ENCODE peak calls at places on chromosomes 5 and 9, in ten cellular contexts. S, A, X, H, U, J, O, W, F and C are unnamed samples.
A peak's percentile ranks its signal among the peaks of the same experiment; 100 is the strongest.

GRCh38 chr5:146796144-146796543 is 82.4 kb downstream of the PPP2R2B start:
- DNase-seq in S (no peak), A (no peak), X (no peak), H (no peak), U (no peak), J (no peak), O (no peak), W (no peak), F (no peak), C (no peak)

GRCh38 chr5:141866111-141866510 is 12.1 kb downstream of the PCDH1 start:
- DNase-seq in S (peak; percentile 64), A (peak; percentile 95), X (no peak), H (no peak), U (peak; percentile 96), J (no peak), O (peak; percentile 59), W (no peak), F (no peak), C (no peak)

GRCh38 chr5:126884269-126884819 is 107.4 kb downstream of the LMNB1 start:
- DNase-seq in S (no peak), A (no peak), X (peak; percentile 96), H (peak; percentile 89), U (no peak), J (no peak), O (no peak), W (peak; percentile 48), F (peak; percentile 94), C (peak; percentile 36)

GRCh38 chr5:5304361-5305035 is 118.0 kb upstream of the ICE1 start:
- DNase-seq in S (no peak), A (no peak), X (no peak), H (no peak), U (peak; percentile 63), J (no peak), O (no peak), W (no peak), F (peak; percentile 44), C (no peak)

GRCh38 chr5:172479034-172479783 is 24.9 kb upstream of the SH3PXD2B start:
- DNase-seq in S (peak; percentile 38), A (peak; percentile 83), X (peak; percentile 88), H (peak; percentile 94), U (peak; percentile 89), J (peak; percentile 89), O (peak; percentile 89), W (peak; percentile 90), F (peak; percentile 89), C (peak; percentile 79)

GRCh38 chr5:154403776-154404387 is 41.9 kb upstream of the SAP30L start:
- DNase-seq in S (no peak), A (no peak), X (peak; percentile 16), H (no peak), U (no peak), J (no peak), O (no peak), W (no peak), F (no peak), C (peak; percentile 43)

GRCh38 chr9:35287986-35288515 is 126.2 kb downstream of the UNC13B start:
- DNase-seq in S (no peak), A (no peak), X (no peak), H (peak; percentile 53), U (no peak), J (no peak), O (no peak), W (no peak), F (peak; percentile 20), C (no peak)

GRCh38 chr9:17477816-17478215 is 101.0 kb upstream of the SH3GL2 start:
- DNase-seq in S (no peak), A (no peak), X (no peak), H (no peak), U (no peak), J (no peak), O (no peak), W (no peak), F (no peak), C (no peak)

GRCh38 chr5:766666-767431 is 17.7 kb downstream of the ZDHHC11B start:
- DNase-seq in S (no peak), A (peak; percentile 27), X (no peak), H (no peak), U (no peak), J (no peak), O (no peak), W (no peak), F (no peak), C (no peak)

GRCh38 chr5:124504081-124504916 is 242.1 kb downstream of the ZNF608 start:
- DNase-seq in S (no peak), A (no peak), X (no peak), H (no peak), U (no peak), J (no peak), O (no peak), W (no peak), F (peak; percentile 13), C (no peak)

GRCh38 chr9:112012026-112012902 is 115.7 kb downstream of the UGCG start:
- DNase-seq in S (peak; percentile 41), A (peak; percentile 82), X (peak; percentile 95), H (peak; percentile 98), U (peak; percentile 32), J (peak; percentile 99), O (peak; percentile 66), W (peak; percentile 72), F (peak; percentile 99), C (peak; percentile 92)

GRCh38 chr9:108687360-108687981 is 168.3 kb downstream of the ACTL7B start:
- DNase-seq in S (no peak), A (no peak), X (no peak), H (peak; percentile 59), U (peak; percentile 32), J (no peak), O (no peak), W (no peak), F (peak; percentile 51), C (no peak)

GRCh38 chr9:3507395-3508077 is 18.3 kb downstream of the RFX3 start:
- DNase-seq in S (no peak), A (no peak), X (no peak), H (no peak), U (no peak), J (no peak), O (no peak), W (no peak), F (no peak), C (no peak)

GRCh38 chr5:66561366-66561990 is 34.7 kb upstream of the MAST4 start:
- DNase-seq in S (no peak), A (no peak), X (no peak), H (no peak), U (no peak), J (no peak), O (no peak), W (no peak), F (no peak), C (no peak)

GRCh38 chr9:93141771-93142483 is 7.9 kb upstream of the NINJ1 start:
- DNase-seq in S (no peak), A (no peak), X (no peak), H (no peak), U (no peak), J (no peak), O (no peak), W (no peak), F (no peak), C (no peak)

GRCh38 chr5:126971455-126972019 is 58.8 kb downstream of the MARCHF3 start:
- DNase-seq in S (no peak), A (no peak), X (no peak), H (no peak), U (no peak), J (no peak), O (no peak), W (peak; percentile 24), F (no peak), C (no peak)

GRCh38 chr5:134435525-134435924 is 23.8 kb upstream of the CDKN2AIPNL start:
- DNase-seq in S (no peak), A (no peak), X (peak; percentile 77), H (peak; percentile 89), U (no peak), J (no peak), O (no peak), W (no peak), F (peak; percentile 86), C (peak; percentile 53)